ENCODE peak calls at places on chromosome 1, in five cellular contexts. One of them, this sample, is unnamed.

GRCh38 chr1:2019162-2019542 is at the start of gene GABRD:
- DNase-seq in GM12891: no peak
- DNase-seq in HepG2: no peak
- DNase-seq in K562: peak
- DNase-seq in H1: no peak
- DNase-seq in this sample: no peak

GRCh38 chr1:243325305-243325890 is 69.6 kb downstream of the SDCCAG8 start:
- DNase-seq in GM12891: no peak
- DNase-seq in H1: no peak
- DNase-seq in HepG2: peak
- DNase-seq in K562: peak
- DNase-seq in this sample: no peak

GRCh38 chr1:64337476-64337875 is 132.5 kb upstream of the CACHD1 start:
- DNase-seq in H1: no peak
- DNase-seq in HepG2: no peak
- DNase-seq in GM12891: no peak
- DNase-seq in K562: no peak
- DNase-seq in this sample: no peak

GRCh38 chr1:45545553-45546310 is 4.9 kb upstream of the AKR1A1 start:
- DNase-seq in K562: peak
- DNase-seq in GM12891: no peak
- DNase-seq in HepG2: peak
- DNase-seq in H1: no peak
- DNase-seq in this sample: no peak

GRCh38 chr1:182404764-182405163 is 4.3 kb upstream of the TEDDM1 start:
- DNase-seq in GM12891: no peak
- DNase-seq in HepG2: no peak
- DNase-seq in H1: no peak
- DNase-seq in K562: no peak
- DNase-seq in this sample: no peak

GRCh38 chr1:37096523-37096922 is 62.2 kb upstream of the GRIK3 start:
- DNase-seq in GM12891: peak
- DNase-seq in H1: peak
- DNase-seq in HepG2: peak
- DNase-seq in K562: peak
- DNase-seq in this sample: no peak

GRCh38 chr1:109979489-109980091 is 5.0 kb upstream of the AHCYL1 start:
- DNase-seq in HepG2: no peak
- DNase-seq in H1: no peak
- DNase-seq in GM12891: no peak
- DNase-seq in K562: peak
- DNase-seq in this sample: no peak

GRCh38 chr1:114145504-114146160 is 8.0 kb downstream of the SYT6 start:
- DNase-seq in HepG2: no peak
- DNase-seq in H1: no peak
- DNase-seq in GM12891: no peak
- DNase-seq in K562: no peak
- DNase-seq in this sample: no peak

GRCh38 chr1:166471359-166471758 is 304.6 kb upstream of the FAM78B start:
- DNase-seq in H1: no peak
- DNase-seq in K562: no peak
- DNase-seq in GM12891: no peak
- DNase-seq in HepG2: no peak
- DNase-seq in this sample: no peak

GRCh38 chr1:166470057-166470456 is 303.3 kb upstream of the FAM78B start:
- DNase-seq in GM12891: no peak
- DNase-seq in K562: no peak
- DNase-seq in HepG2: no peak
- DNase-seq in H1: no peak
- DNase-seq in this sample: no peak

DNA sequence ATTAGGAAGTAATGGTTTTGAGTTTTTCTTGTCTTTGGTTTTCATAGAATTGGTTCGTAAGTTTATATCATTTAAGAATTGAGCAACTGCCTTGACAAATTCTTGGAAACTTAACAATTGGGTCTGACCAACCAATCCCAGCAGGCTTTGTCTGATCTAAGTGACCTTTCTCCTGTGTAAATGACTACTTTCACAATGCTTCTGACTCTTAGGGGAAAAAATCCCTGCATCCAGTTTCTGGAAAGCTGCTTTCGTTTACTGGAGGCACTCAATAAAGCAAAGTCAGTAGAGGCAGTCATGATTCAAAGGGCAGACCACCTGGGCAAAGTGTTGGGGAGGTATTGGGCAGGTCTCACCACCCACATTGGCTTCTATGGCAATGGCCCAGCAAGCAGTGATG is 303.7 kb upstream of the FAM78B start:
- DNase-seq in H1: no peak
- DNase-seq in HepG2: no peak
- DNase-seq in GM12891: no peak
- DNase-seq in K562: no peak
- DNase-seq in this sample: no peak
- TF ChIP-seq TAF1 in H1: no peak
- TF ChIP-seq TAF1 in HepG2: no peak
- TF ChIP-seq TAF1 in GM12891: no peak
- TF ChIP-seq TAF1 in K562: no peak
- TF ChIP-seq TAF1 in this sample: no peak

GRCh38 chr1:47309427-47309826 is 4.5 kb downstream of the STIL start:
- DNase-seq in H1: no peak
- DNase-seq in GM12891: no peak
- DNase-seq in K562: no peak
- DNase-seq in HepG2: no peak
- DNase-seq in this sample: no peak

GRCh38 chr1:47317841-47318240 is 3.9 kb upstream of the STIL start:
- DNase-seq in H1: no peak
- DNase-seq in K562: no peak
- DNase-seq in GM12891: no peak
- DNase-seq in HepG2: no peak
- DNase-seq in this sample: no peak

DNA sequence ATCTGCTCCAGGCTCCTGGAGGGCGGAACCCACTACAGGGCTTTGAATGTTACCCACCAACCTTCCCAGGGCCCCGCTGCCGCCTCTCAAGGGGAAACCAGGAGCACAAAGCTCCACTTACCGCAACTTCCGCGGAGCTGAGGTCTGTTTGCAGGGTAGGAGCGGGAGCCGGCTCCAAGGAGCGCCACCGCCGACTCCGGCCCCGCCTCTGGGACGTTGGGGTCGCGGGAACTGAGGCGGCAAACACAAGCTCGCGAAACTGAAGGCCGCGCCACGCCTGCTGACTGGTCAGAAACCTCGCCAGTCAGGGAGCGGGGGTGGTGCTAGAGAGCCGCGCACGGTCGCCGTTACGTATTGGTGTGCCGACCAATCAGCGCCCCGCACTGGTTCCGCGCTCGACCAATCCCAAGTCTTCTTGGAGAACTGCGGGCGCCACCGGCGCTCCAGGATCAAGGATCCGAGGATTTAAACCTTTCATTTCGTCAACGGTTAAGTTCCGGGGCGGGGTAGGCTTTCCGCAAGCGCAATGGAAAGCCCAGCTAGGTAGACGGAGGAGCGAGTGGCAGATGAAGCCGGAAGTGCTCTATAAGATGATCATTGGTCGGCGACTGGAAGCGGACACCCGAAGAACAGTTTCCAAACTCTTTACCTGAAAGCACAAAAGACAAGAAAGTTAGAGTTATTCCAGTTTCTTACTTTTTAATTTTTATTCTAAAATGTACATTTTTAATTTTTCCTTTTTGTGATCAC is at the start of gene STIL:
- DNase-seq in GM12891: peak
- DNase-seq in K562: peak
- DNase-seq in H1: peak
- DNase-seq in HepG2: peak
- DNase-seq in this sample: peak
- TF ChIP-seq POLR2A in GM12891: peak
- TF ChIP-seq POLR2A in K562: peak
- TF ChIP-seq POLR2A in H1: peak
- TF ChIP-seq POLR2A in HepG2: peak
- TF ChIP-seq POLR2A in this sample: peak

GRCh38 chr1:24364975-24365678 is 46.0 kb downstream of the GRHL3 start:
- DNase-seq in K562: peak
- DNase-seq in H1: no peak
- DNase-seq in GM12891: peak
- DNase-seq in HepG2: no peak
- DNase-seq in this sample: peak
- TF ChIP-seq POLR2AphosphoS5 in K562: no peak
- TF ChIP-seq POLR2AphosphoS5 in H1: no peak
- TF ChIP-seq POLR2AphosphoS5 in GM12891: peak
- TF ChIP-seq POLR2AphosphoS5 in HepG2: no peak
- TF ChIP-seq POLR2AphosphoS5 in this sample: no peak

DNA sequence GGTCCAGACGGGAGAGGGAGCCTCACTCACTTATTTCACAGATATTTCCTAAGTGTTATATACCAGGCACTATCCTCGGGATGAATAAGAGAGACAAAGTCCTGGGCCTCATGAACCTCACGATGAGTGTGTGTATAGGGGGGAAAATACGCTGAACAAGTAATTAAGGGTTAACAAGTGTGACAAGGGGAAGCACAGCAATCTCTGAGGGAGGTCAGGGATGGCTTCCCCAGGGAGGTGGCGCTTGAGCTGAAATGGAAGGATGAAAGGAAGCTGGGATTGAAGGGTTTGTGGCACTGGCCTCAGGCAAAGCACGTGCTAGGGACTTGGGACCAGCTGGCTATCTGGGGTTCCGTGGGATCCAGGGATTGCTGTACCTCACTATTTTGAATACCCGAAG is 46.4 kb upstream of the SYNC start:
- DNase-seq in GM12891: no peak
- DNase-seq in K562: no peak
- DNase-seq in HepG2: no peak
- DNase-seq in H1: no peak
- DNase-seq in this sample: no peak
- TF ChIP-seq TAF1 in GM12891: no peak
- TF ChIP-seq TAF1 in K562: no peak
- TF ChIP-seq TAF1 in HepG2: no peak
- TF ChIP-seq TAF1 in H1: no peak
- TF ChIP-seq TAF1 in this sample: no peak

GRCh38 chr1:53281180-53281579 is 42.9 kb upstream of the MAGOH start:
- DNase-seq in K562: no peak
- DNase-seq in HepG2: no peak
- DNase-seq in H1: no peak
- DNase-seq in GM12891: no peak
- DNase-seq in this sample: no peak

GRCh38 chr1:53285546-53285945 is 42.3 kb downstream of the LRP8 start:
- DNase-seq in H1: no peak
- DNase-seq in HepG2: no peak
- DNase-seq in K562: no peak
- DNase-seq in GM12891: no peak
- DNase-seq in this sample: no peak

GRCh38 chr1:53286950-53287349 is 40.9 kb downstream of the LRP8 start:
- DNase-seq in GM12891: no peak
- DNase-seq in K562: no peak
- DNase-seq in H1: no peak
- DNase-seq in HepG2: no peak
- DNase-seq in this sample: no peak

GRCh38 chr1:53285969-53286760 is 41.7 kb downstream of the LRP8 start:
- DNase-seq in GM12891: no peak
- DNase-seq in HepG2: no peak
- DNase-seq in H1: no peak
- DNase-seq in K562: no peak
- DNase-seq in this sample: no peak

GRCh38 chr1:53284224-53285020 is 43.4 kb downstream of the LRP8 start:
- DNase-seq in H1: no peak
- DNase-seq in K562: no peak
- DNase-seq in HepG2: no peak
- DNase-seq in GM12891: no peak
- DNase-seq in this sample: no peak
- TF ChIP-seq POLR2A in H1: no peak
- TF ChIP-seq POLR2A in K562: no peak
- TF ChIP-seq POLR2A in HepG2: no peak
- TF ChIP-seq POLR2A in GM12891: no peak
- TF ChIP-seq POLR2A in this sample: no peak

DNA sequence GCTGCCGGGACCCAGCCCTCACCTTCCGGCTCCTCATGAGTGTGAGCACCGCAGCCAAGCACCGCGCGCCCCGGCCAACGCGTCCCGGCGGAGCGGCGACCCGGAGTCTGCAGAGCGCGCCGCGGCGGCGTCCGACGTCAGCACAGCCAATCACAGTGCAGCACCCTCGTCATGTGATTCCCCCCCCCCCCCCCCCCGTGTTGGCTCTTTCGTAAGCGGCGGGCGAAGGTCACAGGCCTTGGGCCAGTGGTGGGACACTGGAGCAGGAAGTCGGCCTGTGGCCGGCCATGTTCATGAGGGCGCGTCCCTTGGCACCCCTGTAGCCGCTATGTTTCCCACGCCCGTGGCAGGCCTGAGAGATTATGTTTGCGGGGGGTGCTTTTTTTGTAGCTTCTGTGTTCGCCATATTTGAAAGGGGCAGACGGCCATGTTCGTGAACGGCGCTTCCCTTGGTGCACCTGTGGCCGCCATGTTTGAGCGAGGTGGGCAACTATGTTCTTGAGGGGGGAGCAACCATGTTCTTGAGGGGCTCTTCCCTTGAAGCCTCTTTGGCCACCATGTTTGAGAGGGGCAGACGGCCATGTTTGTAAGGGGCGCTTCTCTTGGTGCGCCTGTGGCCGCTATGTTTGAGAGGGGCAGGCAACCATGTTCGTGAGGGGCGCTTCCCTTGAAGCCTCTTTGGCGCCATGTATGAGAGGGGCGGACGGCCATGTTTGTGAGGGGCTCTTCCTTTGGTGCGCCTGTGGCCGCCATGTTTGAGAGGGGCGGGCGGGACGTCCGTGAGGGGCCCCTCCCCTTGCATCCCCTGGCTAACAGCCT is at the start of gene C1orf174:
- DNase-seq in GM12891: peak
- DNase-seq in H1: peak
- DNase-seq in HepG2: peak
- DNase-seq in K562: peak
- DNase-seq in this sample: peak
- TF ChIP-seq POLR2AphosphoS5 in GM12891: peak
- TF ChIP-seq POLR2AphosphoS5 in H1: peak
- TF ChIP-seq POLR2AphosphoS5 in HepG2: peak
- TF ChIP-seq POLR2AphosphoS5 in K562: peak
- TF ChIP-seq POLR2AphosphoS5 in this sample: no peak

DNA sequence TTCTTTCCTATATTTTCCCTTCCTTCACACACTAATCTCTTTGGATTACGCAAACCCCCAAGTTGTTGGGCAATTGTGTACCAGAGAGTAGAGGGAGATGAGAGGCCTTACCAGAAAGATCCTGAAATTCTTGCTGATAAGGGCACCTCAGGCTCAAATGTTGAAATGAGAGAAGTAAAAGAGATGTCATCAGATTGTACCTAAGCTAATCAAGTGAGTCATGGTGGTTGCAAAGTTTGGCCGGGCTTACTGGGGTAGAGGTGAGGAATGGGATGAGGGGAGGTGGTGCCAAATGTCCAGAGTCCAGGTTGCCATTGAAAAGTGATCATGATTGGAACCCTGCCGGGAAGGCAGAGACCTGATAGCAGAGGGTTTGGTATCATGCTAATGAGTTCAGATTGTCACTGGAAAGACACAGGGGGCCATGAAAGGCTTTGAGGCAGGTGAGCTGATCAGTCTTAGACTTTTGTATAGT is 43.1 kb downstream of the OPTC start:
- DNase-seq in HepG2: peak
- DNase-seq in GM12891: no peak
- DNase-seq in K562: no peak
- DNase-seq in H1: no peak
- DNase-seq in this sample: no peak
- TF ChIP-seq TAF1 in HepG2: no peak
- TF ChIP-seq TAF1 in GM12891: no peak
- TF ChIP-seq TAF1 in K562: no peak
- TF ChIP-seq TAF1 in H1: no peak
- TF ChIP-seq TAF1 in this sample: no peak

GRCh38 chr1:112882271-112882744 is 73.7 kb downstream of the SLC16A1 start:
- DNase-seq in K562: no peak
- DNase-seq in H1: no peak
- DNase-seq in GM12891: no peak
- DNase-seq in HepG2: no peak
- DNase-seq in this sample: no peak
- TF ChIP-seq POLR2A in K562: no peak
- TF ChIP-seq POLR2A in H1: no peak
- TF ChIP-seq POLR2A in GM12891: no peak
- TF ChIP-seq POLR2A in HepG2: no peak
- TF ChIP-seq POLR2A in this sample: no peak

GRCh38 chr1:228372183-228373003 is 34.2 kb downstream of the TRIM11 start:
- DNase-seq in HepG2: no peak
- DNase-seq in K562: peak
- DNase-seq in GM12891: no peak
- DNase-seq in H1: no peak
- DNase-seq in this sample: peak
- TF ChIP-seq POLR2AphosphoS5 in HepG2: no peak
- TF ChIP-seq POLR2AphosphoS5 in K562: no peak
- TF ChIP-seq POLR2AphosphoS5 in GM12891: no peak
- TF ChIP-seq POLR2AphosphoS5 in H1: no peak
- TF ChIP-seq POLR2AphosphoS5 in this sample: no peak